ENCODE peak calls at places on chromosomes 4 and X, in seven cellular contexts. T is hepatocyte, E is tibial artery, I is HCT116, Y is ovary, H is lower leg skin, L is OCI-LY7. C is an unnamed sample.

GRCh38 chr4:147842573-147842972 is 110.7 kb downstream of the ARHGAP10 start:
- DNase-seq in T (no peak), E (no peak), I (no peak), Y (no peak), H (no peak), L (no peak), C (no peak)

GRCh38 chrX:26918633-26919032 is 544.5 kb downstream of the PPP4R3C start:
- DNase-seq in T (peak; percentile 25), E (no peak), I (peak; percentile 12), Y (no peak), H (no peak), L (peak; percentile 15), C (no peak)

GRCh38 chr4:113684534-113685091 is 76.9 kb downstream of the CAMK2D start:
- DNase-seq in T (peak; percentile 81), E (peak; percentile 51), I (no peak), Y (peak; percentile 26), H (no peak), L (peak; percentile 34), C (no peak)

GRCh38 chr4:147825451-147826287 is 93.8 kb downstream of the ARHGAP10 start:
- DNase-seq in T (no peak), E (no peak), I (no peak), Y (no peak), H (no peak), L (no peak), C (no peak)

GRCh38 chrX:153927936-153928760 is 2.1 kb upstream of the ARHGAP4 start:
- DNase-seq in T (peak; percentile 96), E (peak; percentile 94), I (peak; percentile 93), Y (peak; percentile 96), H (peak; percentile 93), L (peak; percentile 96), C (peak; percentile 92)

GRCh38 chr4:82733636-82734035 is 65.0 kb downstream of the SCD5 start:
- DNase-seq in T (peak; percentile 32), E (no peak), I (no peak), Y (no peak), H (no peak), L (no peak), C (no peak)

GRCh38 chr4:139014391-139015268 is 951 bp upstream of the NOCT start:
- DNase-seq in T (peak; percentile 81), E (no peak), I (peak; percentile 85), Y (no peak), H (peak; percentile 22), L (no peak), C (no peak)

GRCh38 chrX:86830685-86831084 is 682.4 kb downstream of the DACH2 start:
- DNase-seq in T (no peak), E (no peak), I (no peak), Y (no peak), H (no peak), L (no peak), C (no peak)

GRCh38 chr4:40254961-40255721 is 58.3 kb downstream of the RHOH start:
- DNase-seq in T (peak; percentile 60), E (no peak), I (peak; percentile 71), Y (no peak), H (no peak), L (no peak), C (no peak)

GRCh38 chrX:44282753-44283152 is 60.7 kb downstream of the EFHC2 start:
- DNase-seq in T (no peak), E (no peak), I (no peak), Y (no peak), H (no peak), L (no peak), C (no peak)

GRCh38 chrX:74449322-74449936 is 28.1 kb downstream of the SLC16A2 start:
- DNase-seq in T (no peak), E (no peak), I (peak; percentile 35), Y (no peak), H (no peak), L (no peak), C (no peak)

GRCh38 chr4:170325599-170325998 is 235.8 kb upstream of the AADAT start:
- DNase-seq in T (no peak), E (no peak), I (no peak), Y (no peak), H (no peak), L (no peak), C (no peak)
- TF ChIP-seq CTCF in T (no peak), E (no peak), I (no peak), Y (no peak), H (no peak), L (no peak), C (no peak)

GRCh38 chr4:242121-242848 is 63.0 kb downstream of the ZNF732 start:
- DNase-seq in T (peak; percentile 35), E (peak; percentile 24), I (no peak), Y (peak; percentile 34), H (peak; percentile 30), L (peak; percentile 84), C (peak; percentile 46)
- H3K4me3 ChIP-seq in T (no peak overlapping the region), E (peak overlapping the region; percentile 51), I (no peak overlapping the region), Y (peak overlapping the region; percentile 32), H (no peak overlapping the region), L (peak overlapping the region; percentile 34), C (peak overlapping the region; percentile 56)

GRCh38 chr4:76306882-76307669 is 543 bp downstream of the STBD1 start:
- DNase-seq in T (peak; percentile 86), E (peak; percentile 56), I (no peak), Y (peak; percentile 68), H (peak; percentile 26), L (no peak), C (no peak)
- TF ChIP-seq CTCF in T (peak; percentile 49), E (no peak), I (peak; percentile 46), Y (peak; percentile 29), H (no peak), L (no peak), C (no peak)

GRCh38 chrX:40671126-40671525 is 23.8 kb upstream of the CXorf38 start:
- DNase-seq in T (peak; percentile 8), E (no peak), I (no peak), Y (no peak), H (no peak), L (no peak), C (no peak)
- H3K4me3 ChIP-seq in T (no peak overlapping the region), E (no peak overlapping the region), I (no peak overlapping the region), Y (no peak overlapping the region), H (no peak overlapping the region), L (no peak overlapping the region), C (no peak overlapping the region)